ENCODE peak calls at places on chromosomes 7 and 10, in four cellular contexts. One of them, this sample, is unnamed.

GRCh38 chr7:26090927-26091519 is 61.0 kb upstream of the NFE2L3 start:
- DNase-seq in HEK293T: peak; percentile 61
- DNase-seq in K562: peak; percentile 29
- DNase-seq in HepG2: peak; percentile 54
- DNase-seq in this sample: no peak

GRCh38 chr7:111540199-111540815 is 22.0 kb downstream of the IMMP2L start:
- DNase-seq in HEK293T: no peak
- DNase-seq in K562: no peak
- DNase-seq in HepG2: no peak
- DNase-seq in this sample: no peak

GRCh38 chr10:103660364-103661197 is 167.1 kb downstream of the NEURL1 start:
- DNase-seq in HEK293T: peak; percentile 62
- DNase-seq in K562: no peak
- DNase-seq in HepG2: peak; percentile 71
- DNase-seq in this sample: no peak

GRCh38 chr7:137847418-137848050 is 760 bp upstream of the DGKI start:
- DNase-seq in HEK293T: no peak
- DNase-seq in K562: no peak
- DNase-seq in HepG2: no peak
- DNase-seq in this sample: peak; percentile 40

GRCh38 chr10:35300063-35300699 is 36.1 kb upstream of the CCNY start:
- DNase-seq in HEK293T: no peak
- DNase-seq in K562: peak; percentile 56
- DNase-seq in HepG2: no peak
- DNase-seq in this sample: no peak

GRCh38 chr10:118763202-118763988 is 8.6 kb upstream of the CACUL1 start:
- DNase-seq in HEK293T: no peak
- DNase-seq in K562: no peak
- DNase-seq in HepG2: no peak
- DNase-seq in this sample: no peak

GRCh38 chr10:108104697-108105096 is 940.2 kb upstream of the SORCS1 start:
- DNase-seq in HEK293T: no peak
- DNase-seq in K562: no peak
- DNase-seq in HepG2: no peak
- DNase-seq in this sample: no peak

GRCh38 chr7:1024331-1024761 is 20.0 kb upstream of the GPR146 start:
- DNase-seq in HEK293T: no peak
- DNase-seq in K562: no peak
- DNase-seq in HepG2: no peak
- DNase-seq in this sample: no peak

GRCh38 chr10:22323538-22324305 is 2.8 kb downstream of the BMI1 start:
- DNase-seq in HEK293T: no peak
- DNase-seq in K562: no peak
- DNase-seq in HepG2: no peak
- DNase-seq in this sample: no peak

GRCh38 chr10:21534611-21535493 is 820 bp downstream of the MLLT10 start:
- DNase-seq in HEK293T: peak; percentile 53
- DNase-seq in K562: peak; percentile 82
- DNase-seq in HepG2: peak; percentile 60
- DNase-seq in this sample: peak; percentile 60

GRCh38 chr10:80699602-80700039 is 161.9 kb downstream of the SH2D4B start:
- DNase-seq in HEK293T: peak; percentile 80
- DNase-seq in K562: peak; percentile 88
- DNase-seq in HepG2: peak; percentile 46
- DNase-seq in this sample: peak; percentile 95

GRCh38 chr10:111511751-111512150 is 434.9 kb downstream of the ADRA2A start:
- DNase-seq in HEK293T: no peak
- DNase-seq in K562: no peak
- DNase-seq in HepG2: no peak
- DNase-seq in this sample: no peak

GRCh38 chr10:70589762-70590662 is 12.5 kb downstream of the PRF1 start:
- DNase-seq in HEK293T: no peak
- DNase-seq in K562: no peak
- DNase-seq in HepG2: no peak
- DNase-seq in this sample: no peak

GRCh38 chr7:84447636-84448293 is 253.2 kb upstream of the SEMA3A start:
- DNase-seq in HEK293T: no peak
- DNase-seq in K562: no peak
- DNase-seq in HepG2: no peak
- DNase-seq in this sample: no peak

GRCh38 chr7:130906575-130906974 is 172.6 kb upstream of the KLF14 start:
- DNase-seq in HEK293T: no peak
- DNase-seq in K562: no peak
- DNase-seq in HepG2: no peak
- DNase-seq in this sample: no peak

GRCh38 chr7:113217314-113217713 is 99.0 kb upstream of the SMIM30 start:
- DNase-seq in HEK293T: no peak
- DNase-seq in K562: no peak
- DNase-seq in HepG2: no peak
- DNase-seq in this sample: no peak

GRCh38 chr10:103696094-103696410 is 159.3 kb downstream of the SH3PXD2A start:
- DNase-seq in HEK293T: no peak
- DNase-seq in K562: no peak
- DNase-seq in HepG2: no peak
- DNase-seq in this sample: no peak

GRCh38 chr7:7136423-7136822 is 45.9 kb upstream of the C1GALT1 start:
- DNase-seq in HEK293T: no peak
- DNase-seq in K562: no peak
- DNase-seq in HepG2: no peak
- DNase-seq in this sample: no peak

GRCh38 chr10:24603333-24603732 is 120.4 kb downstream of the ARHGAP21 start:
- DNase-seq in HEK293T: no peak
- DNase-seq in K562: no peak
- DNase-seq in HepG2: no peak
- DNase-seq in this sample: no peak

GRCh38 chr7:157276731-157277562 is 59.9 kb upstream of the DNAJB6 start:
- DNase-seq in HEK293T: peak; percentile 12
- DNase-seq in K562: peak; percentile 29
- DNase-seq in HepG2: no peak
- DNase-seq in this sample: no peak

GRCh38 chr10:110843796-110844616 is 27.7 kb upstream of the PDCD4 start:
- DNase-seq in HEK293T: no peak
- DNase-seq in K562: no peak
- DNase-seq in HepG2: peak; percentile 88
- DNase-seq in this sample: no peak

GRCh38 chr7:130865408-130866236 is 131.6 kb upstream of the KLF14 start:
- DNase-seq in HEK293T: no peak
- DNase-seq in K562: no peak
- DNase-seq in HepG2: no peak
- DNase-seq in this sample: no peak

GRCh38 chr7:77479536-77480088 is 57.5 kb upstream of the PTPN12 start:
- DNase-seq in HEK293T: no peak
- DNase-seq in K562: no peak
- DNase-seq in HepG2: peak; percentile 94
- DNase-seq in this sample: no peak

GRCh38 chr10:92691042-92691590 is 1.4 kb downstream of the HHEX start:
- DNase-seq in HEK293T: no peak
- DNase-seq in K562: no peak
- DNase-seq in HepG2: no peak
- DNase-seq in this sample: peak; percentile 21

GRCh38 chr10:92689663-92690210 is at the start of gene HHEX:
- DNase-seq in HEK293T: peak; percentile 83
- DNase-seq in K562: peak; percentile 89
- DNase-seq in HepG2: peak; percentile 56
- DNase-seq in this sample: peak; percentile 44

GRCh38 chr10:92690211-92691041 is 671 bp downstream of the HHEX start:
- DNase-seq in HEK293T: peak; percentile 52
- DNase-seq in K562: peak; percentile 50
- DNase-seq in HepG2: no peak
- DNase-seq in this sample: peak; percentile 52

GRCh38 chr10:92688573-92688926 is 1.2 kb upstream of the HHEX start:
- DNase-seq in HEK293T: no peak
- DNase-seq in K562: no peak
- DNase-seq in HepG2: no peak
- DNase-seq in this sample: no peak

GRCh38 chr10:92688927-92689662 is 660 bp upstream of the HHEX start:
- DNase-seq in HEK293T: no peak
- DNase-seq in K562: peak; percentile 55
- DNase-seq in HepG2: peak; percentile 55
- DNase-seq in this sample: peak; percentile 55
- TF ChIP-seq ELF4 in HEK293T: no peak
- TF ChIP-seq ELF4 in K562: no peak
- TF ChIP-seq ELF4 in HepG2: no peak
- TF ChIP-seq ELF4 in this sample: no peak

GRCh38 chr7:126605553-126605952 is 647.2 kb downstream of the GRM8 start:
- DNase-seq in HEK293T: no peak
- DNase-seq in K562: no peak
- DNase-seq in HepG2: no peak
- DNase-seq in this sample: no peak
- TF ChIP-seq ELF4 in HEK293T: no peak
- TF ChIP-seq ELF4 in K562: no peak
- TF ChIP-seq ELF4 in HepG2: no peak
- TF ChIP-seq ELF4 in this sample: no peak

GRCh38 chr10:100006241-100006886 is 3.4 kb downstream of the DNMBP start:
- DNase-seq in HEK293T: no peak
- DNase-seq in K562: no peak
- DNase-seq in HepG2: peak; percentile 57
- DNase-seq in this sample: no peak
- TF ChIP-seq ELF4 in HEK293T: no peak
- TF ChIP-seq ELF4 in K562: no peak
- TF ChIP-seq ELF4 in HepG2: no peak
- TF ChIP-seq ELF4 in this sample: no peak

GRCh38 chr7:30764030-30764991 is 6.9 kb upstream of the MINDY4 start:
- DNase-seq in HEK293T: no peak
- DNase-seq in K562: no peak
- DNase-seq in HepG2: no peak
- DNase-seq in this sample: no peak
- TF ChIP-seq ELF4 in HEK293T: no peak
- TF ChIP-seq ELF4 in K562: no peak
- TF ChIP-seq ELF4 in HepG2: no peak
- TF ChIP-seq ELF4 in this sample: no peak

This sample was measured in WTC11.